ENCODE peak calls at places on chromosome 12, in five cellular contexts. One of them, this sample, is unnamed.

GRCh38 chr12:51188359-51189051 is 15.6 kb upstream of the TFCP2 start:
- DNase-seq in HT1080: no peak
- DNase-seq in skeletal muscle cell: no peak
- DNase-seq in hepatic stellate cell: no peak
- DNase-seq in DND-41: no peak
- DNase-seq in this sample: no peak

GRCh38 chr12:11840350-11840749 is 190.9 kb downstream of the ETV6 start:
- DNase-seq in HT1080: no peak
- DNase-seq in skeletal muscle cell: no peak
- DNase-seq in hepatic stellate cell: no peak
- DNase-seq in DND-41: no peak
- DNase-seq in this sample: no peak

GRCh38 chr12:103423061-103423473 is 72.7 kb downstream of the C12orf42 start:
- DNase-seq in HT1080: no peak
- DNase-seq in skeletal muscle cell: no peak
- DNase-seq in hepatic stellate cell: no peak
- DNase-seq in DND-41: no peak
- DNase-seq in this sample: no peak

GRCh38 chr12:95700316-95700785 is 90.2 kb downstream of the NTN4 start:
- DNase-seq in HT1080: peak; percentile 93
- DNase-seq in skeletal muscle cell: peak; percentile 58
- DNase-seq in hepatic stellate cell: peak; percentile 47
- DNase-seq in DND-41: no peak
- DNase-seq in this sample: peak; percentile 21

GRCh38 chr12:121958521-121959240 is 40.3 kb downstream of the CFAP251 start:
- DNase-seq in HT1080: no peak
- DNase-seq in skeletal muscle cell: no peak
- DNase-seq in hepatic stellate cell: peak; percentile 55
- DNase-seq in DND-41: no peak
- DNase-seq in this sample: no peak

GRCh38 chr12:11793896-11794295 is 144.4 kb downstream of the ETV6 start:
- DNase-seq in HT1080: no peak
- DNase-seq in skeletal muscle cell: no peak
- DNase-seq in hepatic stellate cell: peak; percentile 49
- DNase-seq in DND-41: peak; percentile 4
- DNase-seq in this sample: no peak

GRCh38 chr12:3771853-3772252 is 18.9 kb upstream of the CRACR2A start:
- DNase-seq in HT1080: no peak
- DNase-seq in skeletal muscle cell: no peak
- DNase-seq in hepatic stellate cell: no peak
- DNase-seq in DND-41: no peak
- DNase-seq in this sample: no peak

GRCh38 chr12:69897744-69898143 is 72.7 kb downstream of the MYRFL start:
- DNase-seq in HT1080: peak; percentile 77
- DNase-seq in skeletal muscle cell: peak; percentile 96
- DNase-seq in hepatic stellate cell: peak; percentile 30
- DNase-seq in DND-41: no peak
- DNase-seq in this sample: peak; percentile 24

GRCh38 chr12:45425426-45425825 is 209.5 kb downstream of the ANO6 start:
- DNase-seq in HT1080: peak; percentile 66
- DNase-seq in skeletal muscle cell: peak; percentile 22
- DNase-seq in hepatic stellate cell: peak; percentile 9
- DNase-seq in DND-41: no peak
- DNase-seq in this sample: no peak

GRCh38 chr12:44375694-44376093 is 500.4 kb downstream of the NELL2 start:
- DNase-seq in HT1080: no peak
- DNase-seq in skeletal muscle cell: no peak
- DNase-seq in hepatic stellate cell: no peak
- DNase-seq in DND-41: no peak
- DNase-seq in this sample: no peak

GRCh38 chr12:66823857-66824570 is 145.1 kb upstream of the GRIP1 start:
- DNase-seq in HT1080: peak; percentile 46
- DNase-seq in skeletal muscle cell: no peak
- DNase-seq in hepatic stellate cell: no peak
- DNase-seq in DND-41: no peak
- DNase-seq in this sample: peak; percentile 68

GRCh38 chr12:57340104-57340503 is 89.1 kb upstream of the STAC3 start:
- DNase-seq in HT1080: no peak
- DNase-seq in skeletal muscle cell: peak; percentile 25
- DNase-seq in hepatic stellate cell: peak; percentile 59
- DNase-seq in DND-41: no peak
- DNase-seq in this sample: no peak

GRCh38 chr12:78760906-78761305 is 103.7 kb upstream of the SYT1 start:
- DNase-seq in HT1080: no peak
- DNase-seq in skeletal muscle cell: no peak
- DNase-seq in hepatic stellate cell: no peak
- DNase-seq in DND-41: no peak
- DNase-seq in this sample: no peak

This sample was measured in Caki2.